ENCODE peak calls at places on chromosomes 6 and 20, in ten cellular contexts. Q is GM23338, R is fibroblast of lung, J is ovary, B is brain microvascular endothelial cell, Y is breast epithelium, P is right lobe of liver, D is prostate gland, C is dorsolateral prefrontal cortex, W is body of pancreas. I is an unnamed sample. For H3K27me3, the result is how much of the 10 kb centered on the place peaks cover.

GRCh38 chr20:10236540-10237533 is 18.2 kb downstream of the SNAP25 start:
- DNase-seq in Q (no peak), R (no peak), J (no peak), B (no peak), Y (no peak), P (no peak), D (no peak), C (no peak), W (no peak), I (no peak)

GRCh38 chr6:137224890-137225198 is 5.7 kb upstream of the IFNGR1 start:
- DNase-seq in Q (no peak), R (no peak), J (no peak), B (no peak), Y (no peak), P (no peak), D (no peak), C (no peak), W (no peak), I (no peak)

GRCh38 chr6:75602164-75602896 is 650 bp downstream of the SENP6 start:
- DNase-seq in Q (peak), R (peak), J (peak), B (peak), Y (peak), P (peak), D (peak), C (peak), W (peak), I (no peak)

GRCh38 chr6:146009338-146009737 is 19.5 kb upstream of the GRM1 start:
- DNase-seq in Q (no peak), R (no peak), J (no peak), B (no peak), Y (no peak), P (no peak), D (no peak), C (no peak), W (no peak), I (no peak)

GRCh38 chr6:4460595-4461475 is 315.4 kb upstream of the CDYL start:
- DNase-seq in Q (no peak), R (peak), J (peak), B (no peak), Y (peak), P (no peak), D (peak), C (peak), W (peak), I (peak)

GRCh38 chr6:25876203-25876602 is 2.2 kb upstream of the SLC17A3 start:
- DNase-seq in Q (no peak), R (no peak), J (no peak), B (no peak), Y (no peak), P (no peak), D (no peak), C (no peak), W (no peak), I (no peak)

GRCh38 chr20:50731930-50732690 is 730 bp downstream of the PARD6B start:
- DNase-seq in Q (peak), R (no peak), J (no peak), B (no peak), Y (no peak), P (no peak), D (no peak), C (no peak), W (peak), I (peak)

GRCh38 chr20:10125757-10126156 is 91.0 kb downstream of the ANKEF1 start:
- DNase-seq in Q (no peak), R (peak), J (no peak), B (no peak), Y (no peak), P (no peak), D (no peak), C (no peak), W (no peak), I (no peak)

GRCh38 chr20:8082999-8083398 is 49.1 kb upstream of the PLCB1 start:
- DNase-seq in Q (no peak), R (peak), J (no peak), B (no peak), Y (no peak), P (no peak), D (no peak), C (no peak), W (no peak), I (no peak)

GRCh38 chr6:84868149-84868548 is 103.8 kb upstream of the TBX18 start:
- DNase-seq in Q (no peak), R (no peak), J (no peak), B (no peak), Y (no peak), P (no peak), D (no peak), C (no peak), W (no peak), I (no peak)

GRCh38 chr20:24693466-24694156 is 224.2 kb downstream of the SYNDIG1 start:
- DNase-seq in Q (no peak), R (no peak), J (no peak), B (no peak), Y (no peak), P (peak), D (no peak), C (peak), W (no peak), I (no peak)

GRCh38 chr6:44277763-44278162 is 7.5 kb downstream of the TMEM151B start:
- DNase-seq in Q (no peak), R (no peak), J (no peak), B (no peak), Y (no peak), P (no peak), D (no peak), C (no peak), W (no peak), I (no peak)

GRCh38 chr6:44275749-44276648 is 5.7 kb downstream of the TMEM151B start:
- DNase-seq in Q (peak), R (no peak), J (no peak), B (no peak), Y (no peak), P (no peak), D (no peak), C (no peak), W (no peak), I (no peak)

GRCh38 chr6:44278316-44278715 is 8.1 kb downstream of the TMEM151B start:
- DNase-seq in Q (no peak), R (no peak), J (no peak), B (no peak), Y (no peak), P (no peak), D (no peak), C (no peak), W (no peak), I (no peak)

GRCh38 chr6:44276667-44277640 is 6.7 kb downstream of the TMEM151B start:
- DNase-seq in Q (no peak), R (no peak), J (no peak), B (no peak), Y (no peak), P (no peak), D (no peak), C (no peak), W (no peak), I (no peak)

DNA sequence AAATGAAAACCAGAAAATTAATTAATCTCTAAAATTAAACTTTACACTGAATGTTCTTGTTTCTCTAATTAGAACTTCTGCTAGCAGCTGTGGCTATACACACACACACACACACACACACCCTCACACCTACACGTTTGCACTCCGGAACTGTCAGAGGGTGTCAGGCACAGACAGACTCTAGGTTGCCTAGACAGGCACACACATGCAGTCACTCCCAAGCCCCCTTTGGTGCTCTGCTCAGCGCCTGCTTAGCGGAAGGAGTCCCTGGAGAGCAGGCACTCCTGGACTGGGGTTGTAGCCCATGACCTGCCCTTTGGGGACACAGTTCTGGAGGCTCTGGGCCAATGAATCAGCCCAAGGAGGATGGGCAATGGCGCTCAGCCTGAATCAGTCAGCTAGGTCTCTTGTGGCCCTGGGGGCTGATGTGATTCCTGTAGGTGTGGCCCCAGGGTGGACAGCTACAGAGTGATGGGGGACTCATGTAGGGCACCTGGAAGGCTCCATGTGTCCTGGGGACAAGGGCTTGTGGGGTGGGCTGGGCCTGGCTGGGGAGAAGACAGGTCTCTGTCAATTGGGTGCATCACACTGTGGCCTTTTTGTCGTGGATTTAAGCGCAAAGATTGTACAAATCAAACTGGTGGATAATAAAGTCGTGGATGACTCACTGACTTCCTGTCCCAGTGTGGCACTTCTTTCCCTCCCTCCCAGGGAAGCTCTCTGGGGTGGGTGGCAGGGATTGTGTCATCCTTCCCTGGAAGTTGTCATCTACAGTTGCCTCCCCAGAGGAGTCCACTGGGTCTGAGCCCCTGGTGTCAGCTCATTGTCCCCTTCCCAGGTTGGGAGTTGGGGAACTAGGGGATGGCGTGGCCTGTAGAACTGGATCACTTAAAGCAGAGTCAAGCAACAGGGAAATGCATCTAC is 8.8 kb downstream of the TMEM151B start:
- DNase-seq in Q (no peak), R (no peak), J (no peak), B (no peak), Y (no peak), P (no peak), D (no peak), C (peak), W (no peak), I (no peak)
- H3K27me3 ChIP-seq in Q (under half), R (under half), J (under half), B (under half), Y (under half), P (under half), D (under half), C (under half), W (under half), I (half or more)

GRCh38 chr20:44761423-44761822 is 15.8 kb downstream of the KCNK15 start:
- DNase-seq in Q (no peak), R (no peak), J (no peak), B (no peak), Y (no peak), P (no peak), D (no peak), C (no peak), W (no peak), I (no peak)
- TF ChIP-seq CTCF in Q (no peak), R (no peak), J (no peak), B (no peak), Y (no peak), P (no peak), D (no peak), C (no peak), W (no peak), I (no peak)

DNA sequence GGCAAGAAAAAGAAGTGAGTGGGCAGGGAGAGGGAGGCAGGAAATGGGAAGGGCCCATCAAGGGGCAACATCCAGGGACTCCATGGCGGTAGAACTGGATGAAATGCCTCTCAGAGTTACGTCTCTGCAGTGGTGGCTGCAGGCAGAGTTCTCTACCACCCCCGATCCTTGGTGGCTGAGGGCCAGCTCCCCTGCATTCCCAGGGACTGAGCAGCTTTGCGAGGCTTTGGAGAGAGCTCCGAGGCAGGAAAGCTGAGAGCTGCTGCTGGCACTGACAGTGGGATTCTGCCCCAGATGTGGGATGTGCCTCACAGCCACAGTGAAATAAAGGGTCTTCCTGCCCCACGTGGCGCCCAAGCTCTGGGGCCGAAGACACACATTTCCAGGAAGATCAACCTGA is 236.6 kb downstream of the SLC24A3 start:
- DNase-seq in Q (no peak), R (no peak), J (peak), B (no peak), Y (no peak), P (no peak), D (no peak), C (no peak), W (no peak), I (no peak)
- H3K27me3 ChIP-seq in Q (under half), R (under half), J (under half), B (under half), Y (under half), P (under half), D (under half), C (under half), W (under half), I (under half)

GRCh38 chr6:164720-165119 is 127.6 kb upstream of the DUSP22 start:
- DNase-seq in Q (no peak), R (no peak), J (no peak), B (no peak), Y (no peak), P (no peak), D (no peak), C (no peak), W (no peak), I (no peak)

GRCh38 chr6:165906-166305 is 126.4 kb upstream of the DUSP22 start:
- DNase-seq in Q (no peak), R (no peak), J (no peak), B (no peak), Y (no peak), P (no peak), D (no peak), C (no peak), W (no peak), I (no peak)

GRCh38 chr6:168865-169455 is 123.3 kb upstream of the DUSP22 start:
- DNase-seq in Q (peak), R (peak), J (no peak), B (no peak), Y (no peak), P (no peak), D (no peak), C (no peak), W (no peak), I (no peak)

GRCh38 chr6:165263-165662 is 127.0 kb upstream of the DUSP22 start:
- DNase-seq in Q (no peak), R (no peak), J (no peak), B (no peak), Y (no peak), P (no peak), D (no peak), C (no peak), W (no peak), I (no peak)
- TF ChIP-seq CTCF in Q (no peak), R (no peak), J (no peak), B (no peak), Y (no peak), P (no peak), D (no peak), C (no peak), W (no peak), I (no peak)

GRCh38 chr6:29974901-29975560 is 32.7 kb downstream of the HLA-A start:
- DNase-seq in Q (peak), R (no peak), J (no peak), B (no peak), Y (no peak), P (no peak), D (no peak), C (no peak), W (no peak), I (no peak)
- H3K27me3 ChIP-seq in Q (half or more), R (under half), J (under half), B (under half), Y (under half), P (under half), D (under half), C (under half), W (under half), I (under half)

DNA sequence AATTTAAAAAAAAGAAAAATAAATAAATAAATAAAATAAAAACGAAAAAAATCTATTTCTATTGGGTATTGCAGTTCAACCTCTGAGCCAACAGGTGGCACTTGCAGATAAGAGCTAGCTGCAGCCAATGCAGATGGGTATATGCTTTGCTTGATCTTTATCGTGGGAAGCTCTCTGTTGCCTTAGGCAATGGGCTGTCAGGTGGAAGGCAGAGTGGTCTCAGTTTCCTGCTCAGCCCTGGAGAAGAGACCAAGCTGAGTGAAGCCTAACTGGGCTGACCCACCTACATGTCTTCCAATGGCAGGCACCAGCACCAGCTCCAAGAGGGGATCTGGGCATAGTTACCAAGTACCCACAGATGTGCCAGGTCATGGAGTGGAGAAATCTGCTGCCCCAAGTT is 95.0 kb downstream of the AK9 start:
- DNase-seq in Q (peak), R (peak), J (no peak), B (peak), Y (no peak), P (no peak), D (no peak), C (no peak), W (no peak), I (no peak)
- TF ChIP-seq CTCF in Q (peak), R (peak), J (no peak), B (peak), Y (no peak), P (peak), D (no peak), C (no peak), W (no peak), I (no peak)

I was measured in esophagus muscularis mucosa.